ENCODE peak calls at places on chromosomes 3 and 15, in nine cellular contexts. G, V, S, H, Q, U, L, N and W are unnamed samples.

GRCh38 chr3:55434789-55435188 is 52.3 kb downstream of the WNT5A start:
- DNase-seq in G (no peak), V (no peak), S (peak), H (no peak), Q (no peak), U (peak), L (peak), N (no peak), W (no peak)

GRCh38 chr3:8929860-8930259 is 33.4 kb downstream of the RAD18 start:
- DNase-seq in G (no peak), V (no peak), S (no peak), H (no peak), Q (no peak), U (no peak), L (no peak), N (no peak), W (no peak)

GRCh38 chr15:29870495-29871151 is 48.4 kb upstream of the TJP1 start:
- DNase-seq in G (no peak), V (no peak), S (no peak), H (no peak), Q (no peak), U (no peak), L (no peak), N (no peak), W (no peak)

GRCh38 chr3:100087203-100087602 is 27.1 kb downstream of the FILIP1L start:
- DNase-seq in G (no peak), V (no peak), S (no peak), H (no peak), Q (no peak), U (no peak), L (no peak), N (no peak), W (no peak)

GRCh38 chr3:27826448-27826847 is 104.3 kb upstream of the EOMES start:
- DNase-seq in G (no peak), V (no peak), S (no peak), H (no peak), Q (no peak), U (no peak), L (no peak), N (no peak), W (no peak)

GRCh38 chr3:171951597-171951996 is 87.8 kb upstream of the FNDC3B start:
- DNase-seq in G (no peak), V (no peak), S (no peak), H (no peak), Q (no peak), U (no peak), L (no peak), N (no peak), W (no peak)

GRCh38 chr15:60184579-60184978 is 180.5 kb downstream of the FOXB1 start:
- DNase-seq in G (no peak), V (no peak), S (no peak), H (no peak), Q (no peak), U (no peak), L (no peak), N (no peak), W (no peak)

GRCh38 chr15:74884428-74885223 is 5.2 kb upstream of the MPI start:
- DNase-seq in G (no peak), V (no peak), S (no peak), H (no peak), Q (no peak), U (no peak), L (no peak), N (no peak), W (no peak)

GRCh38 chr3:52489453-52489852 is 5.7 kb upstream of the STAB1 start:
- DNase-seq in G (no peak), V (no peak), S (no peak), H (no peak), Q (no peak), U (no peak), L (no peak), N (no peak), W (no peak)

GRCh38 chr3:94336076-94336741 is 273.3 kb downstream of the NSUN3 start:
- DNase-seq in G (no peak), V (peak), S (no peak), H (peak), Q (no peak), U (no peak), L (peak), N (peak), W (no peak)

GRCh38 chr15:34013746-34014145 is 25.3 kb downstream of the AVEN start:
- DNase-seq in G (no peak), V (no peak), S (no peak), H (no peak), Q (no peak), U (no peak), L (no peak), N (no peak), W (no peak)

GRCh38 chr3:178671261-178672191 is 135.3 kb downstream of the KCNMB2 start:
- DNase-seq in G (no peak), V (no peak), S (no peak), H (no peak), Q (no peak), U (no peak), L (no peak), N (no peak), W (no peak)

GRCh38 chr3:17806201-17806600 is 63.8 kb upstream of the TBC1D5 start:
- DNase-seq in G (no peak), V (no peak), S (no peak), H (no peak), Q (no peak), U (no peak), L (no peak), N (no peak), W (no peak)

GRCh38 chr3:20916966-20917606 is 731.1 kb upstream of the SGO1 start:
- DNase-seq in G (no peak), V (no peak), S (no peak), H (no peak), Q (no peak), U (no peak), L (no peak), N (no peak), W (no peak)

GRCh38 chr3:123026551-123027291 is 842 bp downstream of the SEMA5B start:
- DNase-seq in G (peak), V (no peak), S (no peak), H (no peak), Q (peak), U (peak), L (no peak), N (no peak), W (peak)

GRCh38 chr3:59472541-59472940 is 422.7 kb upstream of the CFAP20DC start:
- DNase-seq in G (no peak), V (no peak), S (no peak), H (no peak), Q (no peak), U (no peak), L (no peak), N (no peak), W (no peak)

GRCh38 chr3:129577925-129578742 is 28.3 kb downstream of the PLXND1 start:
- DNase-seq in G (no peak), V (no peak), S (peak), H (no peak), Q (no peak), U (peak), L (no peak), N (no peak), W (peak)

GRCh38 chr3:129575233-129575986 is 31.1 kb downstream of the PLXND1 start:
- DNase-seq in G (no peak), V (no peak), S (no peak), H (no peak), Q (no peak), U (no peak), L (no peak), N (no peak), W (no peak)

GRCh38 chr3:129577356-129577755 is 29.1 kb downstream of the PLXND1 start:
- DNase-seq in G (no peak), V (no peak), S (no peak), H (no peak), Q (no peak), U (no peak), L (no peak), N (no peak), W (peak)

GRCh38 chr3:129575987-129576364 is 30.5 kb downstream of the PLXND1 start:
- DNase-seq in G (no peak), V (no peak), S (no peak), H (no peak), Q (no peak), U (no peak), L (no peak), N (no peak), W (no peak)

GRCh38 chr3:129576514-129577345 is 29.7 kb downstream of the PLXND1 start:
- DNase-seq in G (peak), V (peak), S (no peak), H (no peak), Q (no peak), U (peak), L (no peak), N (peak), W (peak)
- TF ChIP-seq POLR2AphosphoS5 in G (peak), V (no peak), S (no peak), H (no peak), Q (no peak), U (no peak), L (no peak), N (no peak), W (peak)

GRCh38 chr3:47478022-47478421 is 2.3 kb upstream of the SCAP start:
- DNase-seq in G (no peak), V (no peak), S (no peak), H (no peak), Q (no peak), U (no peak), L (no peak), N (no peak), W (no peak)
- TF ChIP-seq POLR2AphosphoS5 in G (no peak), V (no peak), S (no peak), H (no peak), Q (no peak), U (no peak), L (no peak), N (no peak), W (no peak)

DNA sequence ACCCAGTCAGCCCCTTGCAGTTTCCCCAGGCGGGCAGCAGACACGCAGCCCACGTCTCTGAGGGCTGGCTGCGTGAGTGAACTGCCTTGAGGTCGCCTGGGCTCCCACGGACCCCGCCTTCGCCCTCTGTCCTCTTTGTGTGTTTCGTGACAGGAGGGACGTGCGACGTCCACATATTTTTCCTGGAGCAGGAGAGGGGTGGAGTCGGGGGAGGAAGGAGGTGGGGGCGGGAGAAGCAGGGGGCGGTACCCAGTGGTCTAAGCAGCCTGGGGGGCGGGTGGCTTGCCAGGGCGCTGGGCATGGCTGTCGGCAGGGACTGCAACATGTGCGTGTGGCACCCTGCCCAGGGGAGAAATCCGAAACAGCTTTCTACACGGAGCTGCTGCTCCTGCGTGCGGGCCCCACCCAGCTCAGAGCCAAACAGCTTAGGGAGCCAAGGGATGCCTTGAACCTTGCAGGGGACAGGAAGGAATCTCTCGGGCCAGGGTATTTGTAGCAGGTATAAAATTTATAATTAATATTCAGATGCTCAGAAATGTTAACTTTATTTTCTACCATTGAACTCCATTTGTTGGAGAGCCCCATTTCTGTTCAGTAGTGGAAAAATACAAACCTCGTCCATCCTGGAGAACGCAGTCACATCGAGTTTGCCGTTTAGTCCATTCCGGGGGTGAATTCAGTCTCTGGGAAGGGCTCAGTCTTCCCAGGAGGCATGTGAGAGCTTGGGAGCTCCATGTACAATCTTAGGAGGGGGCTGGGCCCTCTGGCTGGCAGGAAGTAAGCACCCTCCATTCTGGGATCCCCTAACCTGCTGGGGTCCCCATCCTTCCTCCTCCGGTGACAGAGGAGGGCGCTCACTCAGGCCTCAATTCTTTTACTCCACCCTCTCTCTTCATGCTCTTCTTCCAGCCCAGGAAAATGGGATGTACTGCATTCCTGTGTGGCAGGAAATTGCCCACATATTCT is 79.1 kb upstream of the MEF2A start:
- DNase-seq in G (peak), V (peak), S (no peak), H (peak), Q (peak), U (no peak), L (no peak), N (no peak), W (peak)
- TF ChIP-seq POLR2AphosphoS5 in G (peak), V (no peak), S (no peak), H (no peak), Q (no peak), U (no peak), L (no peak), N (no peak), W (no peak)

DNA sequence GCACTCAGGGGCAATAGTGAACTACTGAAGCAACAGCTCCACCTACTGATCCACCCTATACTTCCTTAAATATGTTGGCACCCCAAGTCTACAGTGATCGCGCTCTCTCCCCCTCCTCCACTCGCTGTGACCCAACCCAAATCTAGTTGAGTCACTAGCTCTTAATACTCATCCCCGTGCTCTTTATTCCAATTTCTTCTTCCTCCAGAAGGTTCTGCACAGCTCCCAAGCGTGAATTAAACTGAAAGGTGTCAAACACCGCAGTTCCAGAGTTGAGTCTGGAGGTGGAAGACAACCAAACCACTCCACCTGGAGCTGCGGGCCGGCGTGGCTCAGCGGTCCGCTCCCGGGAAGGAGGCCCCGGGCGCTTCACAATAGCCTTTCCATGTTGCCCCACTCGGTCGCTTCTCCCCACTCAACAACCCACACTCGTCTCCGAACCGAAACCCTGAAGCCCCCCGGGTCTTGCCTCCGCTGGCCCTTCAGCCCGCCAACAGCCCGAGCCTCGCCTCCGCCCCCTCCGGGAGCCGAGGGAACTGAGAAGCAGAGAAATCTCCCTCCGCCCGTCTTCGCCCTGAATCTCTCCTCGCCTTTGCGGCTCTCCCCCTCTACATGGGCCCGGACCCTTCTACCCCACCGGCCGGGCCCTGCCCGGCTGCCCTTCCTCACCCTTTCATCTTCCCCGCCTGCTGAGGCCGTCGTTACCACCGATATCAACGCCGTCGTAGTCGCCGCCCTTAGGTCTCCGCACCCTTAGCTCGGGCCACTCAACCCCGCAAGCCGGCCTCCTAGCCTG is 578 bp downstream of the NAA50 start:
- DNase-seq in G (peak), V (peak), S (peak), H (peak), Q (peak), U (peak), L (peak), N (peak), W (peak)
- TF ChIP-seq POLR2AphosphoS5 in G (peak), V (no peak), S (no peak), H (peak), Q (peak), U (peak), L (peak), N (no peak), W (peak)

GRCh38 chr15:69298697-69299441 is at the start of gene PAQR5:
- DNase-seq in G (no peak), V (no peak), S (peak), H (no peak), Q (no peak), U (no peak), L (no peak), N (no peak), W (no peak)

GRCh38 chr15:69297642-69298353 is 914 bp upstream of the PAQR5 start:
- DNase-seq in G (no peak), V (no peak), S (no peak), H (no peak), Q (no peak), U (no peak), L (no peak), N (no peak), W (no peak)

GRCh38 chr15:69299451-69300128 is 878 bp downstream of the PAQR5 start:
- DNase-seq in G (no peak), V (no peak), S (no peak), H (no peak), Q (no peak), U (no peak), L (no peak), N (no peak), W (no peak)

GRCh38 chr15:69298354-69298696 is 387 bp upstream of the PAQR5 start:
- DNase-seq in G (no peak), V (no peak), S (no peak), H (no peak), Q (no peak), U (no peak), L (no peak), N (no peak), W (no peak)

DNA sequence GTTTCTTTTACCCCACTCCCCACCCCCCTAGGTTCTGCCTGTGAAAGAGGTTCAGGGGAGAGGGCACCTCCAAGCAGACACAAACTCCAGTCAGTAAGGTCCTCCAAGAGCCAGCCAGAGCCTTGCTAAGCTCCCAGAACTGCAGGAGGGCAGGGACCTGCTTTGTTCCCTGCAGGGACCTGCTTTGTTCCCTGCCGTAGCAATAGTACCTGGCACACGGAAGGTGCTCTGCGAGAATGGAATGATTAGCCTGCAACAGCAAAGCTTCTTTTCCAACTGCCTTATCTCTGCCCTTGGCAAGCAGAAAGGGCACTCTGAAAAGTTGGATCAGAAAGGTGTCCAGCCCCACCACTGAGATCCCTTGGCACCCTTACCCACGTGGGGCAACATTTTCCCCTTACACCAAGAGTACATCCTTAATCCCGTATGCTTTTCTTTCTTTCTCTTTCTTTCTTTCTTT is 1.4 kb downstream of the PAQR5 start:
- DNase-seq in G (no peak), V (no peak), S (no peak), H (no peak), Q (no peak), U (no peak), L (no peak), N (no peak), W (no peak)
- TF ChIP-seq POLR2AphosphoS5 in G (no peak), V (no peak), S (no peak), H (no peak), Q (no peak), U (no peak), L (no peak), N (no peak), W (no peak)

GRCh38 chr3:62938583-62938982 is 63.4 kb upstream of the CADPS start:
- DNase-seq in G (no peak), V (no peak), S (no peak), H (no peak), Q (no peak), U (no peak), L (no peak), N (no peak), W (no peak)
- TF ChIP-seq POLR2AphosphoS5 in G (no peak), V (no peak), S (no peak), H (no peak), Q (no peak), U (no peak), L (no peak), N (no peak), W (no peak)

DNA sequence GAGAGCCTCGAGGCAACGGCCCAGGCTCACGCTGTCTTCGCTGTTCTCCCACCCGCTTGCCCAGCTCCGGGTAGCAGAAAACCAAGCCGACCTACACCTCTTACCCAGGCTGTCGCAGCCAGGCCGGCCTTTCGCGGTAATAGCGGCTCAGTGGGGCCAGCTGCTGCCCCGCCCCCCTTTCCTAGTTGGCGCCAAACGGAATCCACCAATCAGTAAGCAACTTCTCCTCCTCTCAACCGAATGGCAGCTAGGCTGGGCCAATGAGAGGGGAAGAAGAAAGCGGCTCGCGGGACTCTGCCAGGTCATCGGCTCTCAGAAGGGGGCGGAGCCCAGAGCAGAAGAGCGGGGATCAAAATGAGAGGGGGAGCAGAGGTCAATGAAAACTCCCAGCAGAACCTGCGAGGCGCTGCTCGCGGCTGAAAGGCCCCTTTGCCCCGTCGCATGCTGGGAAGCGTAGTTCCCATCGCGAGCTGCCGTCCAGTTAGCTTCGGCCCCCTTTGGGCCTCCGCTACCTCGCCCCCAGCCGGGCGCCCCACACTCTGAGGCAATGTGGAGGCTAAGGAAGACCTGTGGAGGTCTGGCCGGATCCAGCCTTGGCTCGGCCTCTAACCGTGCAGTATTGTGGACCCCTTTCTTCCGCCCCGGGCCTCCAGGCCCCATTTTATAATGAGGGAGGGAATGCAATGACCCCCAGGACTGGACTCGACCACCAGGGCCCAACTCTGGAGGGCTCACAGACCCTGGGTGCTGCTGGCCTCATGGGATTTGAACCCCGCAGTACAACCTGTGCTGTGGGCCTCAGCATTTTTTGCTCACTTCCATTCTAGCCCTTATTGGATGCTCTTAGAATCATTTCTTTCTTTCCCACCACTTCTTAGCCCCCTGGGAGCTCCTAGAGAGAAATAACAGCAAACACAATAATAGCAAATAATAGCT is at the start of gene CDC25A:
- DNase-seq in G (peak), V (peak), S (peak), H (peak), Q (peak), U (peak), L (peak), N (peak), W (peak)
- TF ChIP-seq POLR2AphosphoS5 in G (peak), V (no peak), S (peak), H (peak), Q (no peak), U (no peak), L (peak), N (peak), W (peak)